ENCODE peak calls at places on chromosomes 13 and 19, in five cellular contexts. C is fibroblast of lung, N is brain microvascular endothelial cell, K is upper lobe of right lung, S is uterus. G is an unnamed sample.

GRCh38 chr13:32829269-32829668 is 187.0 kb upstream of the KL start:
- DNase-seq in K (no peak), N (peak; percentile 11), C (no peak), S (no peak), G (no peak)

GRCh38 chr13:60448907-60449510 is 52.0 kb downstream of the TDRD3 start:
- DNase-seq in N (peak; percentile 61), S (no peak), K (no peak), C (peak; percentile 76), G (no peak)

GRCh38 chr13:81326913-81327312 is 986.0 kb upstream of the SPRY2 start:
- DNase-seq in N (no peak), C (no peak), K (no peak), S (no peak), G (no peak)

GRCh38 chr13:67139551-67139950 is 90.6 kb downstream of the PCDH9 start:
- DNase-seq in N (no peak), C (peak; percentile 20), K (no peak), S (no peak), G (no peak)

GRCh38 chr19:41299755-41300089 is 10.2 kb upstream of the CCDC97 start:
- DNase-seq in S (peak; percentile 37), C (peak; percentile 87), N (peak; percentile 78), K (no peak), G (peak; percentile 87)

GRCh38 chr13:29801102-29801501 is 49.3 kb downstream of the UBL3 start:
- DNase-seq in S (no peak), C (no peak), N (no peak), K (no peak), G (no peak)

GRCh38 chr13:31433201-31433600 is 233.4 kb downstream of the B3GLCT start:
- DNase-seq in N (no peak), S (no peak), K (no peak), C (no peak), G (no peak)

GRCh38 chr19:56660381-56661105 is 11.0 kb downstream of the ZNF835 start:
- DNase-seq in K (no peak), N (no peak), C (no peak), S (peak; percentile 20), G (no peak)

GRCh38 chr19:55284405-55285058 is 735 bp downstream of the BRSK1 start:
- DNase-seq in N (no peak), S (no peak), K (no peak), C (no peak), G (no peak)

GRCh38 chr19:50567052-50567841 is 988 bp downstream of the LRRC4B start:
- DNase-seq in S (no peak), N (no peak), K (no peak), C (no peak), G (no peak)

GRCh38 chr13:67148219-67148583 is 81.9 kb downstream of the PCDH9 start:
- DNase-seq in K (no peak), S (no peak), C (peak; percentile 50), N (peak; percentile 6), G (no peak)

GRCh38 chr13:110546933-110547332 is 14.6 kb downstream of the RAB20 start:
- DNase-seq in N (peak; percentile 98), S (no peak), C (peak; percentile 89), K (peak; percentile 87), G (peak; percentile 94)

GRCh38 chr13:64930636-64931035 is 2299.5 kb downstream of the PCDH9 start:
- DNase-seq in C (no peak), K (no peak), S (no peak), N (no peak), G (no peak)

GRCh38 chr13:59906413-59907027 is 257.2 kb downstream of the DIAPH3 start:
- DNase-seq in C (peak; percentile 76), K (no peak), S (no peak), N (peak; percentile 37), G (no peak)

GRCh38 chr19:23420824-23421223 is 25.6 kb upstream of the ZNF91 start:
- DNase-seq in N (no peak), C (no peak), K (no peak), S (no peak), G (no peak)

GRCh38 chr13:67223024-67223423 is 7.1 kb downstream of the PCDH9 start:
- DNase-seq in K (no peak), S (no peak), C (peak; percentile 66), N (no peak), G (no peak)

GRCh38 chr13:51807041-51807440 is 3.1 kb upstream of the DHRS12 start:
- DNase-seq in N (no peak), K (no peak), C (no peak), S (no peak), G (no peak)

GRCh38 chr19:47230122-47230920 is 678 bp downstream of the BBC3 start:
- DNase-seq in S (peak; percentile 76), N (no peak), C (peak; percentile 46), K (peak; percentile 91), G (peak; percentile 84)

GRCh38 chr19:29567366-29567915 is 38.6 kb upstream of the POP4 start:
- DNase-seq in N (no peak), K (no peak), C (no peak), S (no peak), G (no peak)

GRCh38 chr13:47661076-47661475 is 340.0 kb downstream of the SUCLA2 start:
- DNase-seq in C (peak; percentile 79), K (no peak), N (peak; percentile 83), S (no peak), G (no peak)

GRCh38 chr19:7778081-7778480 is 15.0 kb downstream of the CLEC4M start:
- DNase-seq in C (no peak), K (peak; percentile 18), S (no peak), N (no peak), G (no peak)

GRCh38 chr19:588093-588742 is 1.5 kb upstream of the HCN2 start:
- DNase-seq in N (peak; percentile 77), S (no peak), C (peak; percentile 77), K (peak; percentile 83), G (peak; percentile 80)

GRCh38 chr13:75468098-75468497 is 13.9 kb downstream of the TBC1D4 start:
- DNase-seq in S (no peak), N (no peak), K (no peak), C (peak; percentile 80), G (no peak)

GRCh38 chr13:31322702-31323101 is 122.9 kb downstream of the B3GLCT start:
- DNase-seq in K (no peak), C (no peak), N (no peak), S (no peak), G (no peak)

GRCh38 chr13:43469791-43470190 is 317.0 kb downstream of the ENOX1 start:
- DNase-seq in C (peak; percentile 35), K (no peak), N (no peak), S (no peak), G (no peak)

GRCh38 chr13:33764716-33765115 is 53.2 kb upstream of the RFC3 start:
- DNase-seq in N (no peak), S (no peak), K (no peak), C (no peak), G (no peak)

GRCh38 chr13:42047561-42048322 is 706 bp upstream of the DGKH start:
- DNase-seq in N (peak; percentile 43), S (peak; percentile 35), K (peak; percentile 76), C (peak; percentile 73), G (peak; percentile 70)

GRCh38 chr13:39516140-39516539 is 86.9 kb downstream of the LHFPL6 start:
- DNase-seq in N (no peak), K (no peak), S (no peak), C (no peak), G (no peak)

GRCh38 chr13:111213964-111214726 is 99.0 kb downstream of the ARHGEF7 start:
- DNase-seq in N (no peak), C (no peak), K (no peak), S (no peak), G (no peak)

GRCh38 chr13:98478134-98479129 is 98.5 kb downstream of the STK24 start:
- DNase-seq in K (no peak), N (peak; percentile 66), C (peak; percentile 26), S (no peak), G (no peak)

GRCh38 chr19:10289836-10290438 is at the start of gene ICAM5:
- DNase-seq in K (no peak), S (no peak), N (no peak), C (no peak), G (no peak)

GRCh38 chr13:109670776-109671175 is 115.6 kb downstream of the IRS2 start:
- DNase-seq in K (no peak), S (no peak), N (no peak), C (no peak), G (no peak)

GRCh38 chr19:14497347-14497921 is 1.5 kb upstream of the GIPC1 start:
- DNase-seq in C (no peak), S (no peak), K (peak; percentile 71), N (no peak), G (no peak)
- H3K27ac ChIP-seq in C (no peak overlapping the region), S (no peak overlapping the region), K (peak overlapping the region; percentile 80), N (no peak overlapping the region), G (peak overlapping the region; percentile 83)

GRCh38 chr13:84360843-84361242 is 478.6 kb upstream of the SLITRK1 start:
- DNase-seq in S (no peak), K (no peak), N (no peak), C (no peak), G (no peak)

GRCh38 chr13:84366484-84366883 is 484.2 kb upstream of the SLITRK1 start:
- DNase-seq in N (no peak), C (no peak), S (no peak), K (no peak), G (no peak)

GRCh38 chr13:84358601-84359000 is 476.3 kb upstream of the SLITRK1 start:
- DNase-seq in N (no peak), S (no peak), C (no peak), K (no peak), G (no peak)

GRCh38 chr13:84362777-84363176 is 480.5 kb upstream of the SLITRK1 start:
- DNase-seq in C (no peak), N (no peak), S (no peak), K (no peak), G (no peak)
- H3K27ac ChIP-seq in C (no peak overlapping the region), N (no peak overlapping the region), S (no peak overlapping the region), K (no peak overlapping the region), G (no peak overlapping the region)

GRCh38 chr19:17832443-17833208 is 11.3 kb upstream of the INSL3 start:
- DNase-seq in C (no peak), S (no peak), K (no peak), N (no peak), G (no peak)

GRCh38 chr19:17829855-17830566 is 8.7 kb upstream of the INSL3 start:
- DNase-seq in S (no peak), N (peak; percentile 14), C (peak; percentile 21), K (no peak), G (peak; percentile 73)

GRCh38 chr19:17831419-17831888 is 10.1 kb upstream of the INSL3 start:
- DNase-seq in S (no peak), C (no peak), N (no peak), K (no peak), G (no peak)

GRCh38 chr19:17834350-17835181 is 13.2 kb downstream of the JAK3 start:
- DNase-seq in S (no peak), N (no peak), C (no peak), K (no peak), G (no peak)

GRCh38 chr19:17830567-17831418 is 9.5 kb upstream of the INSL3 start:
- DNase-seq in N (peak; percentile 81), S (peak; percentile 48), C (peak; percentile 75), K (peak; percentile 69), G (peak; percentile 89)
- H3K27ac ChIP-seq in N (no peak overlapping the region), S (no peak overlapping the region), C (no peak overlapping the region), K (no peak overlapping the region), G (peak overlapping the region; percentile 40)

DNA sequence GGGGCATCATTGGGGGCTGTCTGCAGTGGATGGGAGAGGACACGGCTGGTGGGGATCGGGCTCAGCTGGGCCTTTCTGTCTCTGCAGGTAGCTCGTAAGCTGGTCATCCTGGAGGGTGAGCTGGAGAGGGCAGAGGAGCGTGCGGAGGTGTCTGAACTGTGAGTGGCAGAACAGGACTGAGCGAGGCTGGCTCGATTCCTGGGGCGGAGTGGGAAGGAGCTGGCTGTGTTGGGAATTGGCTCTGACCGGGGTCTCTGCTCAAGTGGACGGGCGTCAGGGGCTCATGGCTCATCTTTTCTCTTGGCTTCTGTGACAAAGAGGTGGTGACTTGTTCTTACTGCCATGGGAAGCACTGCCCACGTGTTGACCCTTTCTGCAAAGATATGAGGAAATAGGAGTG is 11.6 kb downstream of the TPM4 start:
- DNase-seq in K (no peak), N (no peak), C (no peak), S (no peak), G (no peak)
- H3K27ac ChIP-seq in K (peak overlapping the region; percentile 76), N (no peak overlapping the region), C (peak overlapping the region; percentile 38), S (peak overlapping the region; percentile 52), G (peak overlapping the region; percentile 100)